ENCODE peak calls at places on chromosomes 5 and 9, in nine cellular contexts. C is iris pigment epithelial cell; K is activated CD4-positive, alpha-beta T cell treated with anti-CD3 and anti-CD28 coated beads, Interleukin-2, amount 50 U/mL, for 48 hours; N is tibial artery; L is activated T-helper 1 cell treated with Interleukin-2 at 50 U/mL for 16 hours; A is AG20443; S is ELF-1; J is A549; R is neuronal stem cell. G is an unnamed sample.
A peak's percentile ranks its signal among the peaks of the same experiment; 100 is the strongest.

GRCh38 chr9:33130501-33130900 is 36.6 kb downstream of the B4GALT1 start:
- DNase-seq in C (peak; percentile 85), K (no peak), N (peak; percentile 39), L (no peak), A (no peak), S (no peak), J (peak; percentile 29), R (no peak), G (no peak)

GRCh38 chr9:132169672-132170392 is 8.0 kb downstream of the NTNG2 start:
- DNase-seq in C (peak; percentile 53), K (peak; percentile 70), N (no peak), L (peak; percentile 41), A (peak; percentile 84), S (peak; percentile 86), J (peak; percentile 58), R (peak; percentile 71), G (no peak)

GRCh38 chr9:75142208-75142607 is 53.9 kb downstream of the OSTF1 start:
- DNase-seq in C (no peak), K (no peak), N (no peak), L (no peak), A (no peak), S (no peak), J (no peak), R (no peak), G (no peak)

GRCh38 chr5:149240354-149240998 is 31.2 kb upstream of the AFAP1L1 start:
- DNase-seq in C (no peak), K (peak; percentile 84), N (no peak), L (peak; percentile 77), A (no peak), S (no peak), J (no peak), R (no peak), G (no peak)

GRCh38 chr5:79590395-79590999 is 21.7 kb upstream of the TENT2 start:
- DNase-seq in C (no peak), K (no peak), N (no peak), L (no peak), A (no peak), S (no peak), J (no peak), R (no peak), G (no peak)

GRCh38 chr9:84397151-84397728 is 56.7 kb upstream of the SLC28A3 start:
- DNase-seq in C (peak; percentile 65), K (peak; percentile 71), N (peak; percentile 73), L (peak; percentile 10), A (peak; percentile 84), S (peak; percentile 86), J (peak; percentile 49), R (peak; percentile 67), G (peak; percentile 69)

GRCh38 chr9:30103647-30104394 is 2280.6 kb upstream of the ACO1 start:
- DNase-seq in C (peak; percentile 3), K (no peak), N (no peak), L (no peak), A (no peak), S (no peak), J (no peak), R (no peak), G (no peak)

GRCh38 chr9:126860757-126861466 is 473 bp downstream of the ZBTB34 start:
- DNase-seq in C (peak; percentile 22), K (peak; percentile 32), N (no peak), L (no peak), A (peak; percentile 83), S (peak; percentile 51), J (no peak), R (no peak), G (no peak)

GRCh38 chr9:126788631-126789349 is 16.1 kb upstream of the ZBTB43 start:
- DNase-seq in C (peak; percentile 92), K (no peak), N (no peak), L (no peak), A (no peak), S (no peak), J (peak; percentile 60), R (no peak), G (peak; percentile 15)

GRCh38 chr9:76987594-76988200 is 31.8 kb upstream of the FOXB2 start:
- DNase-seq in C (peak; percentile 45), K (no peak), N (no peak), L (no peak), A (peak; percentile 74), S (peak; percentile 56), J (peak; percentile 38), R (no peak), G (no peak)

GRCh38 chr9:10265102-10265708 is 347.6 kb downstream of the PTPRD start:
- DNase-seq in C (peak; percentile 96), K (no peak), N (no peak), L (no peak), A (no peak), S (peak; percentile 14), J (no peak), R (no peak), G (no peak)

GRCh38 chr9:36189978-36190377 is 743 bp upstream of the CLTA start:
- DNase-seq in C (no peak), K (no peak), N (no peak), L (no peak), A (no peak), S (no peak), J (peak; percentile 28), R (no peak), G (no peak)

GRCh38 chr5:81225463-81225862 is 7.7 kb upstream of the CKMT2 start:
- DNase-seq in C (no peak), K (no peak), N (no peak), L (no peak), A (no peak), S (no peak), J (no peak), R (no peak), G (no peak)

GRCh38 chr5:73789851-73790281 is 163.9 kb downstream of the ARHGEF28 start:
- DNase-seq in C (peak; percentile 64), K (no peak), N (no peak), L (no peak), A (no peak), S (no peak), J (no peak), R (no peak), G (no peak)

GRCh38 chr5:153598099-153598498 is 107.6 kb downstream of the GRIA1 start:
- DNase-seq in C (no peak), K (no peak), N (no peak), L (no peak), A (no peak), S (no peak), J (no peak), R (no peak), G (no peak)

GRCh38 chr5:159737263-159737662 is 179.0 kb upstream of the ADRA1B start:
- DNase-seq in C (no peak), K (no peak), N (peak; percentile 68), L (no peak), A (no peak), S (no peak), J (no peak), R (no peak), G (no peak)

GRCh38 chr9:35859310-35859994 is 10.7 kb downstream of the OR13J1 start:
- DNase-seq in C (no peak), K (peak; percentile 19), N (no peak), L (no peak), A (no peak), S (no peak), J (peak; percentile 29), R (no peak), G (no peak)

GRCh38 chr9:127451681-127452480 is 571 bp downstream of the LRSAM1 start:
- DNase-seq in C (peak; percentile 53), K (peak; percentile 67), N (peak; percentile 81), L (no peak), A (peak; percentile 76), S (no peak), J (peak; percentile 79), R (no peak), G (peak; percentile 58)

GRCh38 chr9:109028457-109028856 is 15.2 kb upstream of the CTNNAL1 start:
- DNase-seq in C (no peak), K (no peak), N (no peak), L (no peak), A (no peak), S (no peak), J (no peak), R (no peak), G (no peak)

GRCh38 chr9:83330207-83331196 is 207.7 kb downstream of the FRMD3 start:
- DNase-seq in C (peak; percentile 5), K (no peak), N (no peak), L (no peak), A (no peak), S (no peak), J (no peak), R (no peak), G (no peak)

GRCh38 chr5:45893309-45893708 is 197.1 kb upstream of the HCN1 start:
- DNase-seq in C (no peak), K (no peak), N (no peak), L (no peak), A (no peak), S (no peak), J (no peak), R (no peak), G (no peak)

GRCh38 chr5:172789687-172790495 is 18.9 kb upstream of the DUSP1 start:
- DNase-seq in C (no peak), K (no peak), N (peak; percentile 73), L (no peak), A (peak; percentile 24), S (peak; percentile 50), J (no peak), R (no peak), G (no peak)

GRCh38 chr9:90835206-90835605 is 33.6 kb downstream of the SYK start:
- DNase-seq in C (no peak), K (no peak), N (no peak), L (no peak), A (no peak), S (no peak), J (no peak), R (no peak), G (no peak)

GRCh38 chr9:128224877-128225276 is 21.7 kb downstream of the DNM1 start:
- DNase-seq in C (no peak), K (no peak), N (no peak), L (no peak), A (no peak), S (no peak), J (no peak), R (no peak), G (no peak)

GRCh38 chr5:56552612-56553268 is 262.6 kb upstream of the MAP3K1 start:
- DNase-seq in C (peak; percentile 14), K (no peak), N (no peak), L (no peak), A (peak; percentile 27), S (no peak), J (no peak), R (no peak), G (no peak)

GRCh38 chr5:39755986-39756385 is 331.2 kb upstream of the DAB2 start:
- DNase-seq in C (peak; percentile 97), K (no peak), N (no peak), L (no peak), A (peak; percentile 64), S (no peak), J (peak; percentile 12), R (no peak), G (no peak)

GRCh38 chr5:171024084-171024483 is 162.3 kb downstream of the RANBP17 start:
- DNase-seq in C (no peak), K (no peak), N (no peak), L (no peak), A (no peak), S (no peak), J (no peak), R (no peak), G (no peak)

GRCh38 chr9:121399126-121399882 is 29.3 kb upstream of the STOM start:
- DNase-seq in C (peak; percentile 23), K (no peak), N (no peak), L (no peak), A (no peak), S (no peak), J (no peak), R (no peak), G (no peak)

GRCh38 chr9:137129089-137129455 is 9.9 kb upstream of the GRIN1 start:
- DNase-seq in C (peak; percentile 32), K (peak; percentile 38), N (no peak), L (no peak), A (no peak), S (no peak), J (no peak), R (no peak), G (no peak)

GRCh38 chr5:137376127-137376526 is 123.0 kb downstream of the SPOCK1 start:
- DNase-seq in C (no peak), K (no peak), N (no peak), L (no peak), A (no peak), S (no peak), J (no peak), R (no peak), G (no peak)

GRCh38 chr5:173325091-173325698 is 3.0 kb downstream of the STC2 start:
- DNase-seq in C (no peak), K (no peak), N (no peak), L (no peak), A (no peak), S (no peak), J (no peak), R (no peak), G (no peak)